ENCODE peak calls at places on chromosomes 6 and 20, in seven cellular contexts. D is HCT116, K is progenitor cell of endocrine pancreas, C is B cell, E is psoas muscle, Y is osteoblast, P is nephron progenitor cell. F is an unnamed sample.

GRCh38 chr6:16326971-16327776 is 88.8 kb downstream of the GMPR start:
- DNase-seq in D (no peak), K (no peak), C (no peak), E (no peak), Y (no peak), P (no peak), F (no peak)

GRCh38 chr6:162819284-162819683 is 91.5 kb downstream of the PACRG start:
- DNase-seq in D (no peak), K (no peak), C (no peak), E (no peak), Y (no peak), P (no peak), F (no peak)

GRCh38 chr20:63915471-63915870 is 20.5 kb downstream of the DNAJC5 start:
- DNase-seq in D (no peak), K (no peak), C (no peak), E (no peak), Y (peak; percentile 49), P (no peak), F (no peak)

GRCh38 chr6:36328600-36328999 is 8.1 kb downstream of the BNIP5 start:
- DNase-seq in D (no peak), K (no peak), C (no peak), E (no peak), Y (no peak), P (no peak), F (no peak)

GRCh38 chr20:53163486-53163885 is 191.3 kb downstream of the TSHZ2 start:
- DNase-seq in D (no peak), K (no peak), C (no peak), E (no peak), Y (no peak), P (no peak), F (no peak)

GRCh38 chr6:111462770-111463391 is 20.1 kb downstream of the REV3L start:
- DNase-seq in D (no peak), K (no peak), C (no peak), E (no peak), Y (no peak), P (no peak), F (no peak)

GRCh38 chr6:170090561-170090960 is 200.3 kb downstream of the DLL1 start:
- DNase-seq in D (no peak), K (no peak), C (no peak), E (no peak), Y (peak; percentile 64), P (no peak), F (no peak)

GRCh38 chr6:119384444-119384843 is 34.9 kb upstream of the MAN1A1 start:
- DNase-seq in D (no peak), K (no peak), C (no peak), E (no peak), Y (no peak), P (no peak), F (no peak)

GRCh38 chr6:143099647-143100046 is 39.0 kb downstream of the AIG1 start:
- DNase-seq in D (no peak), K (no peak), C (no peak), E (no peak), Y (no peak), P (no peak), F (no peak)

GRCh38 chr6:46509063-46509462 is 17.8 kb upstream of the RCAN2 start:
- DNase-seq in D (no peak), K (no peak), C (no peak), E (no peak), Y (no peak), P (no peak), F (no peak)

GRCh38 chr6:109783245-109783990 is 92.3 kb downstream of the FIG4 start:
- DNase-seq in D (no peak), K (no peak), C (no peak), E (no peak), Y (peak; percentile 68), P (peak; percentile 6), F (no peak)

GRCh38 chr20:33846291-33846916 is 35.3 kb downstream of the CHMP4B start:
- DNase-seq in D (no peak), K (no peak), C (no peak), E (peak; percentile 58), Y (no peak), P (no peak), F (no peak)

GRCh38 chr6:98116513-98116912 is 717.9 kb upstream of the POU3F2 start:
- DNase-seq in D (no peak), K (no peak), C (no peak), E (no peak), Y (no peak), P (no peak), F (no peak)

GRCh38 chr6:125792680-125793079 is 1.9 kb downstream of the NCOA7 start:
- DNase-seq in D (no peak), K (no peak), C (no peak), E (no peak), Y (peak; percentile 85), P (no peak), F (no peak)

GRCh38 chr6:125124250-125124777 is 29.3 kb upstream of the TPD52L1 start:
- DNase-seq in D (peak; percentile 8), K (no peak), C (no peak), E (no peak), Y (no peak), P (no peak), F (no peak)

GRCh38 chr6:43695078-43695966 is 7.7 kb upstream of the MRPS18A start:
- DNase-seq in D (no peak), K (peak; percentile 41), C (no peak), E (peak; percentile 69), Y (no peak), P (no peak), F (no peak)

GRCh38 chr6:112372213-112372806 is 25.2 kb downstream of the RFPL4B start:
- DNase-seq in D (peak; percentile 18), K (no peak), C (no peak), E (no peak), Y (no peak), P (no peak), F (no peak)

GRCh38 chr6:27553123-27553904 is 80.4 kb upstream of the ZNF184 start:
- DNase-seq in D (no peak), K (no peak), C (no peak), E (no peak), Y (peak; percentile 74), P (peak; percentile 60), F (peak; percentile 48)

DNA sequence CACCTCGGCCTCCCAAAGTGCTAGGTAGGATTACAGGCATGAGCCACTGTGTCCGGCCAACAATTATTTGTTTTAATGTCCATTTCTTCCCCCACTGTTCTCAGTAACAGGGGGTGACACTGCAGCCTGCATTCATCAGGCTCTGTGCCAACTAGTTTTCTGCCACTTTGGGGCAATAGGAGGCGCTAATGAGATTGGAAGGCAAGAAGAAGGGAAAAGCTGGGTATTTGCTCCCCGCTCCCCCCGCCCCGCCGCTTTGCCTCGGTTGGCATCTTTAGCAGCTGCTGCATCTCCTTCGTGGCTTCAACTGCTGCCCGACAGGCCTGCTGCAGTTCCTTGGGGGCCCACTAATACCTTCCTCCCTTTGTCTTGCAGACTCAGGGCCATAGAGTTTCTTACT is 35.0 kb upstream of the MDGA1 start:
- DNase-seq in D (no peak), K (no peak), C (no peak), E (no peak), Y (no peak), P (no peak), F (no peak)
- TF ChIP-seq CTCF in D (peak; percentile 42), K (no peak), C (no peak), E (no peak), Y (no peak), P (no peak), F (no peak)

DNA sequence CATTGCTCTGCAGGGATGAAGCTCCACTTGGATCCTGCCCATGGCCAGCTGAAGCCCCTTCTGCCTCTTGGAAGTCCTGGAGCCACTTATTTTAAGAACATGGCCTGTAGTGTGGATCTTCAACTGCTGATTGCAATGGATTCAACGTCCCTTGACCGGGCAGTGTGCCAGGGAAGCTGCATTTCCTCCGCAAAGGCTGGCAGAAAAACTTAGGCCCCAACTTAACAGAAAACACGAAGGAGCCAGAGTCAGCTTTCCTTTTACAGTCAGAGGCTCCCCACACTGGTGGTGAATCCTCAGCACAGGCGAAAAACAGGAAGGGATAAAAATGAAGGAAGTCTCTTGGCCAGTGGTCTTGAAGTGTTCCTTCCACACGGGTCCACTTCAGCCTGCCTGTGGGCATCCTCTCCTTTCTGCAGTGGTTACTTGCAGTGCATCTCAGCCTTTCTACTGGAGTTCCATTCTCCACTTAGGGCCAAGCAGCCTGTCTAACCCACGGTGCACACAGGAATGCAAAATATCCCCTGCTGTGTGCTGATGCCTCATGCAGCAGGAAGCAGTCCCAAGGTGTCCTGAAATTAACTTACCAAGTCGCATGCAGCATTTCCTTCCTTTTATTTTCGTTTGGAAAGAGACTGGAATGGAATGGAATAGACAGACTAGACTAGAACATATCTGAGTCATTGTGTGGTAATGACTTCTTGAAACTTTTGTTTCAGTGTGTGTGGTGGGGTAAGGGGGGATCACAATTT is 26.1 kb upstream of the FOXQ1 start:
- DNase-seq in D (no peak), K (no peak), C (no peak), E (no peak), Y (peak; percentile 76), P (no peak), F (no peak)
- TF ChIP-seq CTCF in D (no peak), K (no peak), C (no peak), E (no peak), Y (no peak), P (no peak), F (no peak)

DNA sequence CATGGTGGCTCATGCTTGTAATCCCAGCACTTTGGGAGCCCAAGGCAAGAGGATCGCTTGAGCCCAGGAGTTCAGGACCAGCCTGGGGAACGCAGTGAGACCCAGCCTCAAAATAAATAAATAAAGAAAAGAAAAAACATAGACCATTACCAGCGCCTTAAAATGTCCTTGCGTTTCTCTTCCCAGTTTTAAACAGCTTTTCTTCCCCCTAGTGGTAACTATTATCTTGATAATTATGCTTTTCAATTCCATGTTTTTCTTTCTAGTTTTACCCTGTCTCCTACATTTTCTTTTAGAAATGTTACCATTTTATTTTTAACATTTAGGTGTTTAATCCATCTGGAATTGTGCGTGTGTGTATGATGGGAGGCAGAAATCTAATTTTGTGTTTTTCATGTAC is 24.4 kb downstream of the DNAH8 start:
- DNase-seq in D (no peak), K (no peak), C (no peak), E (no peak), Y (no peak), P (no peak), F (no peak)
- TF ChIP-seq CTCF in D (peak; percentile 53), K (peak; percentile 50), C (peak; percentile 23), E (peak; percentile 14), Y (peak; percentile 40), P (peak; percentile 35), F (peak; percentile 65)

GRCh38 chr20:48421547-48421946 is 406.3 kb downstream of the PREX1 start:
- DNase-seq in D (no peak), K (no peak), C (no peak), E (no peak), Y (no peak), P (no peak), F (no peak)
- TF ChIP-seq CTCF in D (no peak), K (no peak), C (no peak), E (no peak), Y (no peak), P (no peak), F (no peak)

DNA sequence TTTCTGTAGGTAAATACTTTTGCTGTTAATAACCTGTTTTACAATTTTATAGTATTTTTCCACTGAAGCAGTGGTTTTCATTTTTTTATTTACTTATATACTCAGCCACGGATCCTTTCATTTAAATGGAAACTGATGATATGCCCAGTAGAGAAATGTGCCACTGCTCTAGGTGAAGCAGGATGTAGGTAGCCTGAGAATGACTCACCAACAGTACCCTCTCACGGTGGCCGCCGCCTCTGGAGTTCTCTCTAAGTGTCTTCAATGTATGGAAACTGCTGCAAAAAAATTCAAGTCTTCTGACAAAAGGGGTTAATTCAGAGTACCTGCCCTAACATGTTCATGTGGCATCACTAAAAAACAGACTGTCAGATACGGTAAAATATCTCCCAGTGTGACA is 6.4 kb downstream of the EYA4 start:
- DNase-seq in D (no peak), K (no peak), C (no peak), E (no peak), Y (no peak), P (no peak), F (no peak)
- TF ChIP-seq CTCF in D (no peak), K (no peak), C (no peak), E (no peak), Y (no peak), P (no peak), F (no peak)